ENCODE peak calls at places on chromosomes 3 and 15, in seven cellular contexts. Z is transverse colon, L is A549, K is endodermal cell, S is GM12865, P is esophagus muscularis mucosa, D is HFFc6. G is an unnamed sample.
A peak's percentile ranks its signal among the peaks of the same experiment; 100 is the strongest.

GRCh38 chr3:64184621-64185020 is 40.6 kb downstream of the PRICKLE2 start:
- DNase-seq in Z (no peak), L (peak; percentile 27), K (no peak), S (no peak), P (no peak), D (peak; percentile 44), G (peak; percentile 91)

GRCh38 chr15:43889072-43889471 is 62.3 kb downstream of the WDR76 start:
- DNase-seq in Z (no peak), L (no peak), K (no peak), S (no peak), P (no peak), D (no peak), G (no peak)

GRCh38 chr3:79329154-79329553 is 438.6 kb downstream of the ROBO1 start:
- DNase-seq in Z (no peak), L (no peak), K (no peak), S (no peak), P (no peak), D (no peak), G (no peak)

GRCh38 chr3:128497305-128498126 is 4.5 kb upstream of the GATA2 start:
- DNase-seq in Z (peak; percentile 61), L (peak; percentile 41), K (peak; percentile 97), S (peak; percentile 46), P (no peak), D (peak; percentile 50), G (peak; percentile 12)

GRCh38 chr3:157445897-157446296 is 9.2 kb downstream of the PTX3 start:
- DNase-seq in Z (no peak), L (no peak), K (no peak), S (no peak), P (no peak), D (no peak), G (peak; percentile 79)

GRCh38 chr15:101140697-101141065 is 111.2 kb downstream of the CHSY1 start:
- DNase-seq in Z (no peak), L (no peak), K (no peak), S (no peak), P (no peak), D (no peak), G (no peak)

GRCh38 chr3:123158330-123158729 is 43.4 kb upstream of the SEC22A start:
- DNase-seq in Z (no peak), L (no peak), K (peak; percentile 20), S (no peak), P (no peak), D (no peak), G (no peak)

GRCh38 chr15:38702178-38702912 is 137.7 kb upstream of the RASGRP1 start:
- DNase-seq in Z (peak; percentile 87), L (peak; percentile 26), K (no peak), S (no peak), P (no peak), D (no peak), G (peak; percentile 69)

GRCh38 chr3:48845170-48845569 is 2.5 kb downstream of the PRKAR2A start:
- DNase-seq in Z (no peak), L (no peak), K (no peak), S (no peak), P (no peak), D (no peak), G (no peak)

DNA sequence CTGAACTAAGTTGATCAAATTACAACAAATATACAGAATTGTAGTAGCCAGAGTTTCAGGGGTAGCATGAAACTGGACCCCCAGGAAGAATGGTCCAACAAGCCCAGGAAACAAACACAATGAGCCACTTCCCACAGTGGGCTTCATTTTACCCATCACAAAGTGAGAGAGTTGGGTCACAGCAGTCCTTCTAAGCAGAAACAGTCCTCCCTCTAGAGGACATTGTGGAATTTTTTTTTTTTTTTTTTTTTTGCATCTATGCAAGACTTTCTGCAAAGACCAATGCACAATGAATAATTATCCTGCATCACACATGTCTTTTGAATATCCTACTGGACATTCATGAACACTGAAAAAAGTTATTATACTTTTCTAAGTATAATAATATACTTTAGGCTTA is 73.8 kb upstream of the ATP13A5 start:
- DNase-seq in Z (no peak), L (no peak), K (no peak), S (no peak), P (no peak), D (no peak), G (peak; percentile 7)
- TF ChIP-seq CTCF in Z (no peak), L (no peak), K (peak; percentile 76), S (no peak), P (no peak), D (peak; percentile 53), G (peak; percentile 21)

GRCh38 chr3:150074277-150074676 is 103.6 kb upstream of the PFN2 start:
- DNase-seq in Z (no peak), L (no peak), K (no peak), S (peak; percentile 55), P (no peak), D (no peak), G (no peak)

GRCh38 chr3:150073513-150073912 is 102.8 kb upstream of the PFN2 start:
- DNase-seq in Z (no peak), L (no peak), K (no peak), S (no peak), P (peak; percentile 66), D (no peak), G (peak; percentile 14)

GRCh38 chr3:150074697-150075416 is 104.2 kb upstream of the PFN2 start:
- DNase-seq in Z (no peak), L (no peak), K (no peak), S (peak; percentile 48), P (peak; percentile 70), D (no peak), G (no peak)

GRCh38 chr3:150073031-150073430 is 102.3 kb upstream of the PFN2 start:
- DNase-seq in Z (no peak), L (no peak), K (no peak), S (no peak), P (peak; percentile 31), D (no peak), G (no peak)

DNA sequence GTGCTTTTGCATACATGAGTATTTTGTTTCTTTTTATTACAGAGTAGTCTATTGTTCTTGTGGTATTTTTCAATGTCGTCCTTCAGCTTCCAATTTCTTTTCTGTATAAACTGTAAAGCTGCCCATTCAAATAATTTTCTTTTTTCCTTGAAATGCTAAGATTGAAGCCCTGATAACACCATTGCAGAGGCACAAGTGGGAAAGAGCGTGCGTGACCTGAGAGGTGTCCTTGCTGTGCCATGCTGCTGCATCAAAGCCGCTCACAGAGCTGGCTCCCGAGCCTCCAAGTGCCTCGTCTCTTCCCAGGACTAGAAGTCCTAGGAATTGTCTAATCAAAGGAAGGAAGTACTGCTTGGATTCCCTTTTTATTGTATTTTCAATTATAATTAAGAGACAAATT is 101.9 kb upstream of the PFN2 start:
- DNase-seq in Z (no peak), L (no peak), K (no peak), S (no peak), P (peak; percentile 29), D (no peak), G (no peak)
- TF ChIP-seq CTCF in Z (no peak), L (no peak), K (no peak), S (no peak), P (no peak), D (no peak), G (no peak)

GRCh38 chr15:89550427-89550826 is 24.8 kb upstream of the TICRR start:
- DNase-seq in Z (no peak), L (no peak), K (no peak), S (no peak), P (no peak), D (no peak), G (no peak)
- TF ChIP-seq CTCF in Z (no peak), L (no peak), K (no peak), S (no peak), P (no peak), D (no peak), G (no peak)

GRCh38 chr15:47358876-47359275 is 358.4 kb upstream of the SEMA6D start:
- DNase-seq in Z (no peak), L (no peak), K (no peak), S (no peak), P (no peak), D (no peak), G (no peak)
- TF ChIP-seq CTCF in Z (no peak), L (no peak), K (no peak), S (no peak), P (no peak), D (no peak), G (no peak)

DNA sequence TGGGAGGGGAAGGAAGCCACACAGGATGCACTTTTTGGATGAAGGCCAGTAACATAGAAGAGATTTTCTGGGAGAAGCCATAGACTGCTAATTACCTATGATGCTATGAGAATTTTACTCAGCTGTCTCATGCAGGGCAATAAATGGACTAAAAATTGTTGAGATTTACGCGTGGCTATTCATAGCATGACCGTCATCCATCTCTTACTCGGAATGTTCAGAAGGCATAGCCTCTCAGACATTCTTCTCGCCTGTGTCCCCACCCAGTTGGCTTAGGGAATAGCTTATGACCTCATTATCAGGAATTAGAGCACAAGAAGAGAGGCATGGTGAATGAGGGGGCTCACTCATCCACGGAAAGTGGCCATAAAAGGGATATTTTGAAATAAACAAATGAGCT is 107.9 kb upstream of the ATP10A start:
- DNase-seq in Z (no peak), L (no peak), K (no peak), S (no peak), P (no peak), D (peak; percentile 25), G (no peak)
- TF ChIP-seq CTCF in Z (no peak), L (no peak), K (no peak), S (no peak), P (no peak), D (no peak), G (no peak)

GRCh38 chr3:172186607-172187006 is 147.2 kb downstream of the FNDC3B start:
- DNase-seq in Z (no peak), L (no peak), K (no peak), S (no peak), P (peak; percentile 12), D (no peak), G (no peak)
- TF ChIP-seq CTCF in Z (no peak), L (no peak), K (no peak), S (no peak), P (no peak), D (no peak), G (no peak)

DNA sequence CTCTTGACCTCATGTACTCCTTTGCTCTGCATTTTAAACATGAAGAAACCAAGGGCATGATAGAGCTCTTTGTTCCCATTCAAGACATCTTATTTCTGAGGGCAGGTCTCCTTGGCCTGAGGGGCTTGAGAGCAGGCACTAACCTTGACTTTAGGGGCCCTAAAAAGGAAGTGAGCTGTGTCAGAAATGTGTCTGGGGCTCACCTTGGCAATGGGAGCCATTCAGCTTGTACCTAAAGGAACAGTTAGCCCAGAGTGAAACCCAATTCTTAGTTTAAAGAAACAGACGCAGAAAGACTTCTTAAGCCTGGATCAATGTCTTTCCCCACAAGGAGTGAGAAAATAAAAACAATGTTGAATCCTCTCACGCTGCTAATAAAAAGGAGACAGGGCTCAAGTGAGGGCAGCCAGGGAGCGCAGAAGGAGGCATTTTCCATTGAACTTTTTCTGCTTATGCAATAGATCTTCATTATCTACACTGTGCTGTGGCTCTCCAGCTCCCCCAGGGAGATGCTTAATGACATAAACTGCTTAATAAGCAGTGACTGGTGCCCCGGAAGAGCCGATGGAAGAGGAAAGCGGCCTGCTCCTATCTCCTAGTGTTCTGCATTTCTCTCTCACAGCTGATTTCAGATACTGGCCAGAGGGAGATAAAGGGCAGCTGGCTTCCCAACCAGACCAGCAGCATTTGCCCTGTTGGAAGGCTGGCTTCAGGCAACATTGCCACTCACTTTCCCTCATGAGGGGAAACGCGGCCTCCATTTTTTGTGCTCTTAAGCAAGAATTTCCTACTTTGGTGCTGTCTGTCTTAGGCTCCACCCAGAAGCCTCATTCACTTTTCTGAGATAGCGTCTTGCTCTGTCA is 152.0 kb downstream of the OPA1 start:
- DNase-seq in Z (no peak), L (no peak), K (peak; percentile 58), S (no peak), P (no peak), D (no peak), G (no peak)
- TF ChIP-seq CTCF in Z (no peak), L (no peak), K (no peak), S (no peak), P (no peak), D (no peak), G (no peak)